ENCODE peak calls at places on chromosome 18, in five cellular contexts. G is M059J, Y is RPMI7951, U is adipocyte, J is sigmoid colon. T is an unnamed sample.

GRCh38 chr18:26894006-26894405 is 28.5 kb upstream of the AQP4 start:
- DNase-seq in Y (no peak), U (no peak), J (no peak), G (no peak), T (no peak)

GRCh38 chr18:44897445-44898215 is 216.9 kb downstream of the SETBP1 start:
- DNase-seq in Y (no peak), J (no peak), U (no peak), G (no peak), T (no peak)

GRCh38 chr18:7633171-7633570 is 66.1 kb downstream of the PTPRM start:
- DNase-seq in U (no peak), G (no peak), Y (no peak), J (no peak), T (no peak)

GRCh38 chr18:37537868-37538525 is 27.6 kb downstream of the CELF4 start:
- DNase-seq in J (peak), G (peak), Y (peak), U (peak), T (peak)

GRCh38 chr18:61635901-61636528 is 256.8 kb downstream of the RNF152 start:
- DNase-seq in G (peak), J (peak), U (peak), Y (peak), T (peak)

GRCh38 chr18:67280843-67281242 is 235.7 kb downstream of the DSEL start:
- DNase-seq in U (no peak), G (no peak), Y (no peak), J (no peak), T (no peak)

GRCh38 chr18:35968278-35968880 is 4.1 kb upstream of the RMP24 start:
- DNase-seq in U (no peak), Y (peak), J (no peak), G (no peak), T (no peak)

GRCh38 chr18:32831781-32832180 is 59.0 kb upstream of the KLHL14 start:
- DNase-seq in G (no peak), J (no peak), Y (no peak), U (no peak), T (no peak)

GRCh38 chr18:68121308-68121707 is 593.6 kb downstream of the TMX3 start:
- DNase-seq in G (no peak), U (no peak), J (no peak), Y (peak), T (peak)